ENCODE peak calls at places on chromosomes 6 and 20, in seven cellular contexts. J is IMR-90, T is neuronal stem cell, H is trophoblast cell, N is mesenchymal stem cell, X is H9, S is H1. F is an unnamed sample.

GRCh38 chr20:45383131-45383530 is 5.0 kb upstream of the TP53TG5 start:
- DNase-seq in S (no peak), X (no peak), H (no peak), N (no peak), T (no peak), J (peak), F (no peak)

GRCh38 chr6:106913111-106913510 is 61.4 kb downstream of the CD24 start:
- DNase-seq in T (no peak), H (peak), X (no peak), J (no peak), N (no peak), S (no peak), F (no peak)

GRCh38 chr6:87336367-87336766 is 7.3 kb upstream of the GJB7 start:
- DNase-seq in N (no peak), T (no peak), J (no peak), H (no peak), S (no peak), X (no peak), F (peak)

GRCh38 chr20:32780749-32781402 is 18.7 kb downstream of the DNMT3B start:
- DNase-seq in T (peak), N (no peak), X (peak), S (no peak), J (no peak), H (no peak), F (peak)

GRCh38 chr20:47778398-47779354 is 6.6 kb downstream of the SULF2 start:
- DNase-seq in X (no peak), H (peak), T (no peak), S (no peak), J (no peak), N (no peak), F (no peak)

GRCh38 chr6:31246051-31246495 is 25.8 kb downstream of the HLA-C start:
- DNase-seq in J (peak), S (no peak), T (no peak), X (no peak), H (peak), N (peak), F (peak)

GRCh38 chr20:39358052-39358451 is 395.9 kb downstream of the DHX35 start:
- DNase-seq in S (no peak), J (no peak), T (no peak), X (no peak), N (peak), H (peak), F (no peak)

GRCh38 chr20:13765299-13765698 is 19.4 kb downstream of the ESF1 start:
- DNase-seq in J (peak), T (no peak), H (no peak), X (no peak), S (no peak), N (no peak), F (no peak)

GRCh38 chr6:121695346-121695745 is 259.9 kb downstream of the GJA1 start:
- DNase-seq in X (no peak), T (no peak), S (no peak), N (no peak), J (no peak), H (no peak), F (no peak)

GRCh38 chr20:53611449-53611894 is 17.8 kb upstream of the ZNF217 start:
- DNase-seq in S (no peak), T (no peak), H (peak), N (peak), J (peak), X (no peak), F (peak)

GRCh38 chr6:110681543-110682459 is 133.5 kb downstream of the CDK19 start:
- DNase-seq in S (no peak), H (no peak), J (peak), T (no peak), N (peak), X (no peak), F (no peak)

GRCh38 chr20:46128310-46129151 is 10.4 kb downstream of the CD40 start:
- DNase-seq in N (peak), T (peak), J (no peak), S (no peak), X (peak), H (no peak), F (peak)

GRCh38 chr6:85135376-85136094 is 314.3 kb upstream of the NT5E start:
- DNase-seq in N (no peak), H (peak), J (no peak), T (no peak), S (no peak), X (no peak), F (no peak)

GRCh38 chr6:143952386-143952785 is 55.7 kb downstream of the PLAGL1 start:
- DNase-seq in T (no peak), S (no peak), X (no peak), J (no peak), N (no peak), H (no peak), F (no peak)

GRCh38 chr20:58697867-58698703 is 5.5 kb downstream of the NPEPL1 start:
- DNase-seq in T (no peak), J (no peak), H (no peak), X (peak), S (no peak), N (no peak), F (no peak)

GRCh38 chr6:51902261-51902764 is 185.1 kb downstream of the PKHD1 start:
- DNase-seq in J (no peak), X (no peak), S (no peak), H (no peak), T (no peak), N (no peak), F (no peak)

GRCh38 chr6:45898941-45899682 is 116.5 kb downstream of the CLIC5 start:
- DNase-seq in T (no peak), H (no peak), J (no peak), N (no peak), X (no peak), S (no peak), F (no peak)

GRCh38 chr6:134190883-134191282 is 127.0 kb downstream of the SGK1 start:
- DNase-seq in T (no peak), S (no peak), H (no peak), J (no peak), N (no peak), X (no peak), F (no peak)

GRCh38 chr6:636488-636887 is 20.4 kb downstream of the HUS1B start:
- DNase-seq in N (no peak), J (peak), H (peak), T (no peak), S (no peak), X (no peak), F (no peak)

GRCh38 chr20:49676581-49677291 is 36.9 kb downstream of the B4GALT5 start:
- DNase-seq in J (peak), N (peak), X (no peak), S (no peak), H (peak), T (no peak), F (no peak)

GRCh38 chr6:65110031-65110430 is 597.0 kb downstream of the EYS start:
- DNase-seq in N (peak), T (no peak), X (no peak), S (no peak), H (peak), J (no peak), F (no peak)
- H2AK5ac ChIP-seq in N (no peak), T (no peak), X (no peak), S (no peak), H (no peak), J (no peak), F (no peak)

DNA sequence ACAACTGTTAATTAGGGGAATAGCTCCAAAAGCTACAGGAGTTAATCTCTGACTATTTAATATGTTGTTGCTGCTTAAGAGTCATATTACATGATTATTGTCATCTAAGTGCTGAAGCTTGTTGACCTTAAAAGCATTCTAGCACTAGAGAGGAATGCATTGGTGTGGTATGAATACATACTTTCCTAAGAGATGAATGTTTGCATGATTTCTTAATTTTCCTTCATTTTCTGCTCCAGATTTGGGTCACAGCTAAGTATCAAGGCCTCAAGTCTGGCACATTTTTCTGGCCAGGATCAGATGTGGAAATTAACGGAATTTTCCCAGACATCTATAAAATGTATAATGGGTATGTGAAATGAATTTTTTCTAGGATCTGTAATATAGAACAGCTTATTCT is 53.5 kb downstream of the ENPP1 start:
- DNase-seq in X (no peak), H (peak), S (no peak), N (peak), T (no peak), J (peak), F (no peak)
- H3K4ac ChIP-seq in X (no peak), H (no peak), S (no peak), N (no peak), T (no peak), J (no peak), F (no peak)

GRCh38 chr6:65055545-65055944 is 651.5 kb downstream of the EYS start:
- DNase-seq in H (no peak), S (no peak), N (no peak), J (no peak), X (no peak), T (no peak), F (no peak)

GRCh38 chr6:65064844-65065243 is 642.2 kb downstream of the EYS start:
- DNase-seq in J (no peak), N (no peak), H (no peak), S (no peak), T (no peak), X (no peak), F (no peak)

DNA sequence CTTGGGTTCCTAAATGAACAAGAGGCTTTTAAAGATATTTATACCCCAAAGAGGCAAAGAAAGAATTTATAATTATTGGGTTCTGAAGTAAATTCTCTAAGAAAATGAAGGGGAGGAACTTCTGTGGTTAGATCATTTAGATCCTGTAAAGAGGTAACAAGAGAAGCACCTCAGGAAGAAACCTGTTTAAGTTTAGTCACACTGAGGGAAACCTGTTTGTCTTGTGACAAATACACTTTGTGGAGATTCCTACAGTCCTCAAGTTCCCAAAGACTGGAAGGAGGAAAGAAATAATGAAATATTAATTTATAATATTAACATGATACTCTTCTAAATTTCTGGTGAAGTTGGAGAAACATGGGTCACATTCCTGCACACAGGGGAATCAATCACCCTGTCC is 647.5 kb downstream of the EYS start:
- DNase-seq in H (no peak), X (no peak), J (no peak), S (no peak), N (no peak), T (no peak), F (no peak)
- H2AK5ac ChIP-seq in H (no peak), X (no peak), J (no peak), S (no peak), N (no peak), T (no peak), F (no peak)

DNA sequence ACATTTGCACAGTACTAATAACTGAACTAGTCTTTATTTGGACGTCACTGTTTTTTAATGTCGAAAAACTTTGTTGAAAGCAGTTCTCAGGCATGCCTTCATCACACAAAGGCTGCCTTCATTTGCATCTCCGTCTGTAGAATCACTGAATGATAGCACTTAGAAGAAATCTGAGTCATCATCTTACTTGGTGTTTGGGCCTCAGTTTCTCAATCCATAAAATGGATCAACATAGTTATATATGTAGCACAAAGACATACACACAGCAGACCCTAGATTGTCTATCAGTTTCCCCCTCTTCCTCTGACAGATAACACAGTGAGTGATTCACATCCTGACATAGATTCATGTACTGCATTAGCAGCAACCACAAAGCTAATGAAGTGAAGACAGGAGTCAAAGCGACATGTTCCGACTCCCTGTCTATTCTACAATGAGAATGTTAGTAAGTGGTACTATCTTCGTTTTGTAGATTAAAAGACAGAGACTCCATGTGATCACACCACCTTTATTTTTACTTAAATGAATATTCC is 80.4 kb upstream of the PDE10A start:
- DNase-seq in J (no peak), X (no peak), H (no peak), S (no peak), T (no peak), N (no peak), F (no peak)
- H3K4ac ChIP-seq in J (no peak), X (no peak), H (no peak), S (no peak), T (no peak), N (no peak), F (no peak)

GRCh38 chr20:10497283-10497682 is 62.2 kb downstream of the SLX4IP start:
- DNase-seq in H (no peak), J (no peak), X (no peak), T (no peak), S (no peak), N (no peak), F (no peak)
- H2AK5ac ChIP-seq in H (no peak), J (no peak), X (no peak), T (no peak), S (no peak), N (no peak), F (no peak)